ENCODE peak calls at places on chromosome 12, in five cellular contexts. V is colonic mucosa, E is foreskin keratinocyte, H is Peyer's patch, Q is tibial artery. S is an unnamed sample.

GRCh38 chr12:58915634-58916033 is 4.7 kb downstream of the LRIG3 start:
- DNase-seq in V (peak; percentile 72), E (peak; percentile 56), H (peak; percentile 56), Q (no peak), S (no peak)

GRCh38 chr12:81573228-81573627 is 185.9 kb downstream of the PPFIA2 start:
- DNase-seq in V (no peak), E (no peak), H (no peak), Q (no peak), S (no peak)

GRCh38 chr12:57612711-57613426 is 1.6 kb downstream of the ARHGEF25 start:
- DNase-seq in V (no peak), E (no peak), H (no peak), Q (no peak), S (no peak)

GRCh38 chr12:108815875-108816594 is 41.3 kb downstream of the SSH1 start:
- DNase-seq in V (no peak), E (peak; percentile 88), H (no peak), Q (no peak), S (no peak)

GRCh38 chr12:238116-238515 is 24.2 kb upstream of the SLC6A12 start:
- DNase-seq in V (no peak), E (no peak), H (no peak), Q (peak; percentile 6), S (no peak)

GRCh38 chr12:96403870-96404269 is 3.6 kb upstream of the CDK17 start:
- DNase-seq in V (no peak), E (no peak), H (no peak), Q (no peak), S (no peak)

GRCh38 chr12:122350444-122350843 is 72.0 kb downstream of the CLIP1 start:
- DNase-seq in V (no peak), E (no peak), H (no peak), Q (peak; percentile 38), S (no peak)

GRCh38 chr12:27109339-27110023 is 27.1 kb upstream of the C12orf71 start:
- DNase-seq in V (no peak), E (no peak), H (no peak), Q (no peak), S (no peak)

GRCh38 chr12:57164454-57164853 is 17.0 kb upstream of the LRP1-AS start:
- DNase-seq in V (no peak), E (no peak), H (no peak), Q (no peak), S (no peak)

GRCh38 chr12:124451637-124452243 is 115.7 kb downstream of the NCOR2 start:
- DNase-seq in V (no peak), E (no peak), H (no peak), Q (no peak), S (no peak)

GRCh38 chr12:114963846-114964245 is 279.9 kb upstream of the TBX3 start:
- DNase-seq in V (no peak), E (no peak), H (no peak), Q (no peak), S (no peak)

GRCh38 chr12:6345319-6346071 is 3.6 kb upstream of the TNFRSF1A start:
- DNase-seq in V (no peak), E (peak; percentile 81), H (peak; percentile 88), Q (peak; percentile 80), S (no peak)

GRCh38 chr12:106736051-106736957 is 38.2 kb upstream of the RIC8B start:
- DNase-seq in V (no peak), E (no peak), H (no peak), Q (no peak), S (no peak)

GRCh38 chr12:76006028-76006916 is 25.3 kb downstream of the PHLDA1 start:
- DNase-seq in V (no peak), E (no peak), H (no peak), Q (no peak), S (no peak)

GRCh38 chr12:1800646-1801284 is 19.6 kb upstream of the LRTM2 start:
- DNase-seq in V (no peak), E (no peak), H (peak; percentile 75), Q (no peak), S (peak; percentile 35)

DNA sequence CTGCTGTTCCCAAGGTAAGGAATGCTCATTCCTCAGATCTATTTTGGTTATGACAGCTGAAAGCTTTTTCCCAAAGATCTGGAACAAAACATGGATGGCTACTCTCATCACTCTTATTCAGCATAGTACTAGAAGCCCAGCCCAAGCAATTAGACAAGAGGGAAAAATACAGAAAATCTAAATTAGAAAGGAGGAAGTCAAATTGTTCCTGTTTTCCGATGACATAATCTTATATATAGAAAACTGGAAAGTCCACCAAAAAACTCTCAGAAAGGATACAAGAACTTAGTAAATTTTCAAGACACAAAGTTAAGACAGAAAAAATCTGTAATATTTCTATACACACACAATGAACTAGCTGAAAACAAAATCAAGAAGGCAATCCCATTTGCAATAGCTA is 28.4 kb upstream of the KLRB1 start:
- DNase-seq in V (no peak), E (no peak), H (no peak), Q (no peak), S (no peak)
- H3K27me3 ChIP-seq in V (no peaks in the 10 kb centered on the region), E (no peaks in the 10 kb centered on the region), H (no peaks in the 10 kb centered on the region), Q (no peaks in the 10 kb centered on the region), S (no peaks in the 10 kb centered on the region)

GRCh38 chr12:50988051-50988450 is 35.7 kb downstream of the HIGD1C start:
- DNase-seq in V (no peak), E (no peak), H (no peak), Q (no peak), S (no peak)
- H3K4me1 ChIP-seq in V (no peaks in the 10 kb centered on the region), E (no peaks in the 10 kb centered on the region), H (no peaks in the 10 kb centered on the region), Q (no peaks in the 10 kb centered on the region), S (no peaks in the 10 kb centered on the region)

GRCh38 chr12:52871291-52871961 is 22.6 kb upstream of the KRT78 start:
- DNase-seq in V (peak; percentile 75), E (peak; percentile 96), H (peak; percentile 56), Q (peak; percentile 55), S (no peak)
- H3K27me3 ChIP-seq in V (no peaks in the 10 kb centered on the region), E (no peaks in the 10 kb centered on the region), H (no peaks in the 10 kb centered on the region), Q (no peaks in the 10 kb centered on the region), S (no peaks in the 10 kb centered on the region)

DNA sequence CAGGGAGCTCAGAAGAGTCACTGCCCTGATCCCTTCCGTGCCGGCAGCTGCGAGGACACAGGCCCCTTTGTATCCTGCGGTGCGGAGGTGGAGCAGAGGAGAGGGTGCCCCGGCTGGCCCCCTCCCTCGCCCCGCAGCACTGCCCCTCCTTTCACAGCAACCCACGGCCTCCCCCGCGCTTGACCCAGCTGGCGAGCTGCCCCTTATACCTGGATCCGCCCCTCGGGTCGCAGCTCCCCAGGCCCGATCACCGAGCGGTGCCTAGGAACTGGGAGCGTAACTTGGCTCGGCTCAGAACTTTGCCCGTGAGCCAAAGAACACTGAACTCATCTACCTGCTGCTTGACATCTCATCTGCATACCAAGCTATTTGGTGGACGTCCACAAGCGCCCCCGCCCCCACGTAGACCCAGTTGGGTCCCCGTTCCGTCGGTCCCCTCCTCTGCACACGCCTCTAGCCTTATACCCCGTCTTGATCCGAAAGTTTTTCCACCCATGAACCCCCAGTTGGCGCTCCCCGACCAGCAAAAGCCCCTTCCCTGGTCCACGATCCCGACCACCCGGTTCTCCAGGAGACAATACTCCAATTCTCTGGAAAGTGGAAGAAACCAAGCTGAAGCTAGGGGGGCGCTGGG is 697 bp upstream of the DNAJC14 start:
- DNase-seq in V (peak; percentile 59), E (peak; percentile 26), H (peak; percentile 73), Q (peak; percentile 45), S (no peak)
- H3K4me1 ChIP-seq in V (peaks cover 8% of the 10 kb centered on the region), E (peaks cover 7% of the 10 kb centered on the region), H (peaks cover 14% of the 10 kb centered on the region), Q (no peaks in the 10 kb centered on the region), S (no peaks in the 10 kb centered on the region)

GRCh38 chr12:52729147-52729546 is 25.8 kb upstream of the KRT77 start:
- DNase-seq in V (no peak), E (no peak), H (no peak), Q (no peak), S (no peak)
- H3K27me3 ChIP-seq in V (no peaks in the 10 kb centered on the region), E (peaks cover 26% of the 10 kb centered on the region), H (no peaks in the 10 kb centered on the region), Q (no peaks in the 10 kb centered on the region), S (no peaks in the 10 kb centered on the region)

GRCh38 chr12:10721654-10722501 is 1.2 kb downstream of the YBX3 start:
- DNase-seq in V (peak; percentile 92), E (peak; percentile 96), H (peak; percentile 89), Q (peak; percentile 96), S (no peak)
- H3K4me1 ChIP-seq in V (peaks cover 5% of the 10 kb centered on the region), E (peaks cover 37% of the 10 kb centered on the region), H (no peaks in the 10 kb centered on the region), Q (no peaks in the 10 kb centered on the region), S (peaks cover 6% of the 10 kb centered on the region)

S was measured in iPS DF 6.9.